ENCODE peak calls at places on chromosomes 4 and X, in four cellular contexts. E, Z, N and Y are unnamed samples.

GRCh38 chr4:8279321-8280157 is 10.0 kb downstream of the HTRA3 start:
- DNase-seq in E (no peak), Z (no peak), N (no peak), Y (no peak)

GRCh38 chr4:7867701-7868429 is 71.8 kb downstream of the AFAP1 start:
- DNase-seq in E (no peak), Z (no peak), N (no peak), Y (no peak)

GRCh38 chr4:15375707-15376106 is 52.1 kb upstream of the C1QTNF7 start:
- DNase-seq in E (peak), Z (no peak), N (no peak), Y (no peak)

GRCh38 chr4:98242538-98242937 is 18.6 kb upstream of the RAP1GDS1 start:
- DNase-seq in E (no peak), Z (no peak), N (no peak), Y (no peak)

GRCh38 chrX:11053351-11053750 is 57.8 kb upstream of the HCCS start:
- DNase-seq in E (no peak), Z (no peak), N (peak), Y (no peak)

GRCh38 chrX:55818673-55819375 is 101.3 kb downstream of the RRAGB start:
- DNase-seq in E (no peak), Z (no peak), N (no peak), Y (no peak)

GRCh38 chr4:3495341-3495975 is 32.4 kb downstream of the DOK7 start:
- DNase-seq in E (no peak), Z (no peak), N (no peak), Y (no peak)

GRCh38 chrX:8988456-8988855 is 45.5 kb downstream of the FAM9B start:
- DNase-seq in E (peak), Z (peak), N (peak), Y (no peak)

GRCh38 chr4:127505203-127505602 is 127.6 kb upstream of the INTU start:
- DNase-seq in E (peak), Z (peak), N (peak), Y (no peak)

GRCh38 chr4:127501103-127501502 is 131.7 kb upstream of the INTU start:
- DNase-seq in E (peak), Z (peak), N (no peak), Y (no peak)

GRCh38 chr4:127500242-127500641 is 132.5 kb upstream of the INTU start:
- DNase-seq in E (no peak), Z (no peak), N (no peak), Y (no peak)

GRCh38 chr4:127506283-127506682 is 126.5 kb upstream of the INTU start:
- DNase-seq in E (no peak), Z (no peak), N (no peak), Y (no peak)

DNA sequence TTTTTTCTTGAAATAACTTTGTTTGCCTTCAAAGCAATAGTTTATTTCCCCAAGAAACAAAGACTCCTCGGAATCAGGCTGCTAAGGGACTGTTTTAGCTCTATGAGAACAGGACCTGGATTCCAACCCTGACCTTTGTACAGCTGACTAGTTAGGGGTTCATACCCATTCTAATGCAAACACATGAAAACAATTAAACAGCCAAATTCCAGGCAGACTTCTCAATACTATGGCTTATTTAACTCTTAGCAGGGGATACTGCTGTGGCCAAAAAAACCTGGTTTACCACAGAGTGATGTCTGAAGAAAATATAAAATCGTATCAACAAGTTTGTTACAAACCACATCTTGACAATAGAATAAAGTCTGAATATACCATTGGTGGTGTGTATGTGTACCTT is 129.6 kb upstream of the INTU start:
- DNase-seq in E (peak), Z (peak), N (peak), Y (no peak)
- H3K4me3 ChIP-seq in E (no peak), Z (no peak), N (no peak), Y (no peak)

GRCh38 chr4:143515905-143516304 is 2.4 kb downstream of the SMARCA5 start:
- DNase-seq in E (no peak), Z (no peak), N (no peak), Y (no peak)
- H3K4me3 ChIP-seq in E (peak), Z (peak), N (peak), Y (no peak)

GRCh38 chr4:67036791-67037190 is 508.5 kb downstream of the CENPC start:
- DNase-seq in E (no peak), Z (no peak), N (no peak), Y (no peak)
- H3K4me3 ChIP-seq in E (no peak), Z (no peak), N (no peak), Y (no peak)

GRCh38 chr4:185821029-185821419 is 9.0 kb upstream of the SORBS2 start:
- DNase-seq in E (no peak), Z (no peak), N (no peak), Y (no peak)

GRCh38 chr4:185819144-185819543 is 7.2 kb upstream of the SORBS2 start:
- DNase-seq in E (no peak), Z (no peak), N (no peak), Y (no peak)

GRCh38 chr4:185822791-185823190 is 10.8 kb upstream of the SORBS2 start:
- DNase-seq in E (no peak), Z (no peak), N (no peak), Y (no peak)

GRCh38 chr4:185817403-185817818 is 5.4 kb upstream of the SORBS2 start:
- DNase-seq in E (no peak), Z (no peak), N (no peak), Y (no peak)

DNA sequence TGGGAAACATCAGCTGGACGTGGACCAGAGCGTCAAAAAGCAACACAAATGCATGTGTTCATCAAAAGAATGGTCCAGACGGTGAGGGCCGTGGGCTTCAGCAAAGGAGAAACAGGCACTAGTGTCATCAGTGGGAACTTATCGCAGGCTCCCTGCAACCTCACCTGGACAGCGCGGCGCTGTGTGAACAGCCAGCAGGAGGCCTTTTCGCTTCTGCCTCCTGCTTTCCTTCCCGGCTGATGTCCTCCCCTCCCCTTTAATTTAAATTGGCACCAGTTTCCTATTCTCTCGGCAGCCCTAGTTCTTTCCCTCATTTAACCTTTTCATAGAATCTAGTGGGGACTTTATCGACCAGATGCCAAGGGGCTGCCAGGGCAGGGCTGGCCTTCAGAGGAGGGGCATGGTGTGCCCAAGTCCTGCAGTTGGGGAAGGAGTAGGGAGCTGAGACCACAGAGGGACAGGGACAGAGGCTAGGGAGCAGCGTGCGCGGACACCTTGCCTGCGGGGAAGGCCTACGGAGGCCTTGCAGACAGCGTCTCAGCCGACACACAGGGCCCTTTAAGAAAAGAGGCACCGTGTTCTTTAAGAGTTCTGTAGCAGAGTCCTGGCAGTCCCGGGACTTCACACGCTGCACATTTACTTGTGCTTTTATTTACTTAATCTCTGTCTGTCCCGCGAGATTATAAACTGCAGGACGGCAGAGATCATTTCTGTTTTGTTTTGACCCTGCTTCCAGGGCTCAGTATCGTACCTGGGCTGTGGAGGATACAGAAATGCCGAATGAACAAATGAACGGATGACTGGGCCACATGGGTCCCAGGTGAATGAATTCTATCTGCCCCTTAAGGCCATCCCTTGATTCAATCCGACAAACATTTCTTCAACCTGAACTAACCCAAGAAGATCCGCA is 8.4 kb upstream of the SORBS2 start:
- DNase-seq in E (peak), Z (no peak), N (no peak), Y (no peak)
- H3K4me3 ChIP-seq in E (no peak), Z (no peak), N (no peak), Y (no peak)

GRCh38 chrX:71111141-71111843 is at the start of gene IL2RG:
- DNase-seq in E (no peak), Z (no peak), N (no peak), Y (no peak)

GRCh38 chrX:71106427-71106826 is at the start of gene CXorf65:
- DNase-seq in E (no peak), Z (no peak), N (no peak), Y (no peak)

GRCh38 chrX:71107245-71107644 is 705 bp upstream of the CXorf65 start:
- DNase-seq in E (no peak), Z (no peak), N (no peak), Y (no peak)

GRCh38 chrX:71105638-71106037 is 902 bp downstream of the CXorf65 start:
- DNase-seq in E (no peak), Z (no peak), N (no peak), Y (no peak)

DNA sequence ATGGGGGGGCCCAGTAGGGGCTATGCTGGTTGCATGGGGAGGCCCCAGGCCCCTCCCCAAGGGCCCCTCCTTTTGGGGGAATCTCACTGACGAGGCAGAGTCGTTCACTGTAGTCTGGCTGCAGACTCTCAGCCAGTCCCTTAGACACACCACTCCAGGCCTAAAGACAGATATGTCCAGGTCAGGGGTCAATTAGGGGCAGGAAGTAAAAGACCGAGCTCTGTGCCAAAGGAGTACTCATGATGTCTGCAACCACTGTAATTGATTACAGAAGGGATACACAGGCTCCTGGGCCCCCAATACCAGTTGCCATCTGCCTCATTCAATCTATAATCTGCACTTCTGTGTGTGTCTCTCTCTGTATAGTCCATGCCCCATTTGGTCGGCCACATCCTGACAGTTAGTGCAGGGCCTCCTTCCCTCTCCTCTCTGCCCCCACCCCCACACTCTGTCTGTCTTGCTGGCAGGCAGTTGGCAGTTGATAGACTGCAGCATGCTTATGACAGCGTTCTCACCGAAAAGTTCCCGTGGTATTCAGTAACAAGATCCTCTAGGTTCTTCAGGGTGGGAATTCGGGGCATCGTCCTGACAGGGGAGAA is 1.3 kb upstream of the CXorf65 start:
- DNase-seq in E (no peak), Z (no peak), N (no peak), Y (no peak)
- H3K4me3 ChIP-seq in E (no peak), Z (no peak), N (no peak), Y (no peak)